ENCODE peak calls at places on chromosomes 16 and 17, in four cellular contexts. E, H, N and O are unnamed samples. For H3K27me3, the result is how much of the 10 kb centered on the place peaks cover.

GRCh38 chr17:7101531-7101930 is 13.1 kb downstream of the ASGR2 start:
- ATAC-seq in E (no peak), H (peak), N (no peak), O (no peak)

GRCh38 chr16:89033304-89033703 is 56.3 kb upstream of the CBFA2T3 start:
- ATAC-seq in E (no peak), H (no peak), N (no peak), O (no peak)

GRCh38 chr16:83705856-83706255 is 101.9 kb upstream of the HSBP1 start:
- ATAC-seq in E (no peak), H (no peak), N (no peak), O (no peak)

GRCh38 chr17:6120351-6120750 is 50.2 kb downstream of the WSCD1 start:
- ATAC-seq in E (no peak), H (no peak), N (no peak), O (no peak)

GRCh38 chr17:7114875-7115614 is 423 bp upstream of the ASGR2 start:
- ATAC-seq in E (no peak), H (peak), N (peak), O (peak)

GRCh38 chr16:11424118-11424460 is 78.8 kb downstream of the RMI2 start:
- ATAC-seq in E (no peak), H (no peak), N (no peak), O (no peak)

GRCh38 chr17:66978514-66979061 is 14.1 kb downstream of the CACNG4 start:
- ATAC-seq in E (peak), H (peak), N (no peak), O (no peak)

GRCh38 chr17:28527859-28528258 is 21.7 kb downstream of the FOXN1 start:
- ATAC-seq in E (no peak), H (no peak), N (peak), O (no peak)

GRCh38 chr16:50671644-50672260 is 9.4 kb downstream of the SNX20 start:
- ATAC-seq in E (no peak), H (no peak), N (no peak), O (no peak)

GRCh38 chr17:78120971-78121800 is 7.4 kb downstream of the TMC6 start:
- ATAC-seq in E (no peak), H (peak), N (no peak), O (no peak)

GRCh38 chr17:39244016-39244599 is 18.4 kb upstream of the STAC2 start:
- ATAC-seq in E (peak), H (no peak), N (no peak), O (no peak)

GRCh38 chr17:48023408-48024148 is 14.0 kb downstream of the COPZ2 start:
- ATAC-seq in E (peak), H (peak), N (peak), O (peak)

GRCh38 chr16:84995666-84996065 is 15.7 kb downstream of the ZDHHC7 start:
- ATAC-seq in E (peak), H (no peak), N (no peak), O (no peak)

GRCh38 chr17:8294814-8295316 is 335 bp downstream of the SLC25A35 start:
- ATAC-seq in E (peak), H (peak), N (peak), O (peak)

GRCh38 chr16:27491894-27492587 is 57.7 kb downstream of the GTF3C1 start:
- ATAC-seq in E (peak), H (no peak), N (no peak), O (peak)

GRCh38 chr16:85243312-85243711 is 131.0 kb upstream of the CIBAR2 start:
- ATAC-seq in E (no peak), H (no peak), N (no peak), O (no peak)

GRCh38 chr16:22217890-22218730 is 12.0 kb downstream of the EEF2K start:
- ATAC-seq in E (peak), H (no peak), N (no peak), O (peak)

GRCh38 chr16:81868057-81868748 is 89.1 kb downstream of the PLCG2 start:
- ATAC-seq in E (no peak), H (no peak), N (no peak), O (no peak)

GRCh38 chr16:58455750-58456149 is 44.2 kb upstream of the NDRG4 start:
- ATAC-seq in E (no peak), H (peak), N (no peak), O (no peak)

GRCh38 chr17:39791296-39791992 is 53.7 kb downstream of the GRB7 start:
- ATAC-seq in E (no peak), H (no peak), N (no peak), O (no peak)

GRCh38 chr16:86553356-86553755 is 1.7 kb downstream of the MTHFSD start:
- ATAC-seq in E (no peak), H (no peak), N (no peak), O (no peak)

GRCh38 chr16:87550510-87550961 is 51.8 kb upstream of the JPH3 start:
- ATAC-seq in E (peak), H (peak), N (peak), O (peak)

GRCh38 chr16:66639091-66639885 is 34.8 kb downstream of the CMTM3 start:
- ATAC-seq in E (no peak), H (no peak), N (peak), O (no peak)

GRCh38 chr17:31834448-31834847 is 24.6 kb downstream of the COPRS start:
- ATAC-seq in E (no peak), H (no peak), N (peak), O (no peak)

GRCh38 chr16:12225282-12225681 is 248.7 kb downstream of the SNX29 start:
- ATAC-seq in E (no peak), H (no peak), N (no peak), O (no peak)

GRCh38 chr17:80959330-80960036 is 32.2 kb upstream of the CHMP6 start:
- ATAC-seq in E (peak), H (peak), N (peak), O (peak)

GRCh38 chr16:50213939-50214519 is 52.3 kb upstream of the ADCY7 start:
- ATAC-seq in E (peak), H (peak), N (peak), O (no peak)

GRCh38 chr17:20852541-20853370 is 190.1 kb downstream of the USP22 start:
- ATAC-seq in E (peak), H (no peak), N (peak), O (no peak)

GRCh38 chr17:4540224-4541040 is 14.8 kb downstream of the MYBBP1A start:
- ATAC-seq in E (no peak), H (peak), N (peak), O (no peak)

GRCh38 chr17:67718325-67718941 is 697 bp downstream of the NOL11 start:
- ATAC-seq in E (peak), H (peak), N (peak), O (no peak)

GRCh38 chr16:67301080-67301757 is 21.9 kb downstream of the PLEKHG4 start:
- ATAC-seq in E (no peak), H (no peak), N (no peak), O (peak)

GRCh38 chr17:34979153-34979552 is 1.2 kb upstream of the LIG3 start:
- ATAC-seq in E (no peak), H (no peak), N (no peak), O (no peak)

GRCh38 chr16:72921620-72922019 is 126.3 kb downstream of the ZFHX3 start:
- ATAC-seq in E (peak), H (peak), N (peak), O (no peak)

GRCh38 chr17:75722076-75722475 is 817 bp downstream of the ITGB4 start:
- ATAC-seq in E (no peak), H (no peak), N (peak), O (no peak)

GRCh38 chr16:50697881-50698767 is 4.7 kb downstream of the NOD2 start:
- ATAC-seq in E (peak), H (peak), N (peak), O (peak)

GRCh38 chr16:4696172-4696904 is 3.0 kb downstream of the NUDT16L1 start:
- ATAC-seq in E (no peak), H (no peak), N (no peak), O (peak)

GRCh38 chr16:13223666-13224065 is 322.3 kb downstream of the SHISA9 start:
- ATAC-seq in E (no peak), H (no peak), N (no peak), O (no peak)

GRCh38 chr16:1028056-1028455 is 44.5 kb upstream of the SSTR5 start:
- ATAC-seq in E (no peak), H (no peak), N (no peak), O (no peak)
- H3K27me3 ChIP-seq in E (under half), H (under half), N (under half), O (half or more)

GRCh38 chr16:55368205-55368604 is 44.2 kb downstream of the IRX6 start:
- ATAC-seq in E (no peak), H (peak), N (peak), O (no peak)
- H3K27me3 ChIP-seq in E (under half), H (under half), N (under half), O (under half)

GRCh38 chr17:79405823-79406222 is 205.0 kb downstream of the RBFOX3 start:
- ATAC-seq in E (no peak), H (no peak), N (no peak), O (no peak)
- H3K27me3 ChIP-seq in E (under half), H (under half), N (under half), O (half or more)

GRCh38 chr17:74305865-74306654 is 20.0 kb upstream of the KIF19 start:
- ATAC-seq in E (no peak), H (no peak), N (no peak), O (no peak)
- H3K27me3 ChIP-seq in E (under half), H (under half), N (under half), O (under half)

GRCh38 chr16:2008631-2009301 is 855 bp downstream of the ZNF598 start:
- ATAC-seq in E (no peak), H (peak), N (no peak), O (no peak)
- H3K27me3 ChIP-seq in E (under half), H (under half), N (under half), O (under half)

DNA sequence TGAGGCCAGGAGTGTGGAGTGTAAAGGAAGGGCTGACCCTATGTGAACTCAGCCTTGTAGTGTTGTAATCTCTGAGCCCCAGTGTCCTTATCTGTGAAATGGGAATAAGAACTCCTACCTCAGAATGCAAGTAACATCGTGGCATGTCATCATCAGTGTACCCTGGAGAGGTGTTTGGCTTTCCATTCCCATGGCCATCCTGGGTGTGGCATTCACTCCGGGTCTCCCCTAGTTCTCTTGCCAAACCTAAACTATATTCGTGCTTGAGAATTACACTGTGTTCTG is 1.9 kb downstream of the NXPH3 start:
- ATAC-seq in E (no peak), H (no peak), N (no peak), O (no peak)
- H3K27me3 ChIP-seq in E (under half), H (under half), N (under half), O (under half)

DNA sequence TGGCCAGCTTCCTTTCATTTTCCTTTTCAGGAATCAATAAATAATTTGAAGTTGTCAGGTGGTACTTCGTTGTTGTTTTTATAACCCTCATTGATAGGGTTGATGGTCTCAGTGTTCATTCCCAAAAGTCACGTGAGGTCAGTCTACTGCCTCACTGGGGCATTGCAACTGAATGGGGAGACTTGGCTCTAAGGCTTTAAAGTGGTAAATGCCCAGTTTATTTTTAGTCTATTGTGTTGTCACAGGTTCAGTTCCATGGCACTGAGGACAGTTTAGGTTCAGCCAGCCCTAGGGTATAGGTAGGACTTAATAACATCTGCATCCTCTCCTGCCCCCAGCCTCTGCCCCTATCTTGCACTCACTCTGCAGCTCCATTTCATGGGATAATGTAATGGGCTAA is 33.5 kb upstream of the NGFR start:
- ATAC-seq in E (peak), H (no peak), N (no peak), O (no peak)
- H3K27me3 ChIP-seq in E (under half), H (under half), N (under half), O (half or more)

DNA sequence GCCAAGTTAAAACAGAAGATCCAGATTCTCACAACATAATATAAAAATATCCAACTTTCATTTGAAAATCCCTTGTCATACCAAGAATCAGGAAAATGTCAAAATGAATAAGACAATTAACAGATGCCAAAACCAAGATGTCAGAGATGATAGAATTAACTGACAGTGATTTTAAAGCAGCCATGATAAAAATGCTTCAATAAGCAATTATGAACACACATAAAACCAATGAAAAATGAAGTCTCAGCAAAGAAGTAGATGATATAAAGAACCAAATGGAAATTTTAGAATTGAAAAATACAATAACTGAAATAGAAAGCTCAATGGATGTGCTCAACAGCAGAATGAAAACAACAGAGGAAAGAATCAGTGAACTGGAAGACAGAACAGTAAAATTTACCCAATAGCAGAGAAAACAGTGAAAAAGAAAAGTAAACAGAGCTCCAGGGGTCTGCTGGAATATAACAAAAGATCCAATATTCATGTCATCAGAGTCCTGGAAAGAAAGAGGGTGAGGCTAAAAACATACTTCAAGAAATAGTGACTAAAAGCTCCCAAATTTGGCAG is 35.1 kb downstream of the SHCBP1 start:
- ATAC-seq in E (no peak), H (no peak), N (no peak), O (no peak)
- H3K27me3 ChIP-seq in E (under half), H (under half), N (under half), O (under half)